ENCODE peak calls at places on chromosomes 12 and 14, in four cellular contexts. M is HepG2, V is H1, H is GM12878. G is an unnamed sample.

GRCh38 chr12:62466018-62466595 is 519 bp upstream of the MON2 start:
- DNase-seq in V (no peak), H (no peak), M (peak; percentile 6), G (no peak)

GRCh38 chr12:96751626-96752025 is 155.4 kb upstream of the NEDD1 start:
- DNase-seq in V (no peak), M (no peak), H (no peak), G (no peak)

GRCh38 chr12:92654929-92655328 is 47.9 kb upstream of the PLEKHG7 start:
- DNase-seq in V (no peak), M (no peak), H (no peak), G (no peak)

GRCh38 chr14:32630701-32631100 is 301.6 kb downstream of the AKAP6 start:
- DNase-seq in V (no peak), H (no peak), M (no peak), G (no peak)

GRCh38 chr12:20220339-20220738 is 148.0 kb upstream of the PDE3A start:
- DNase-seq in M (no peak), V (no peak), H (peak; percentile 5), G (peak; percentile 72)

GRCh38 chr12:26919216-26919555 is 18.6 kb downstream of the INTS13 start:
- DNase-seq in M (no peak), V (no peak), H (no peak), G (no peak)

GRCh38 chr12:110176745-110177144 is 52.6 kb downstream of the IFT81 start:
- DNase-seq in H (no peak), V (no peak), M (no peak), G (no peak)

GRCh38 chr12:28240853-28241252 is 50.6 kb downstream of the CCDC91 start:
- DNase-seq in M (no peak), V (no peak), H (no peak), G (no peak)

GRCh38 chr12:62776997-62777396 is 158.0 kb downstream of the PPM1H start:
- DNase-seq in V (no peak), M (no peak), H (no peak), G (no peak)

GRCh38 chr12:75977952-75978671 is 53.5 kb downstream of the PHLDA1 start:
- DNase-seq in H (peak; percentile 94), M (peak; percentile 100), V (peak; percentile 43), G (no peak)

GRCh38 chr14:60506462-60506984 is 2.4 kb upstream of the SIX6 start:
- DNase-seq in H (no peak), V (no peak), M (no peak), G (no peak)
- TF ChIP-seq SUZ12 in H (no peak), V (no peak), M (no peak), G (no peak)

DNA sequence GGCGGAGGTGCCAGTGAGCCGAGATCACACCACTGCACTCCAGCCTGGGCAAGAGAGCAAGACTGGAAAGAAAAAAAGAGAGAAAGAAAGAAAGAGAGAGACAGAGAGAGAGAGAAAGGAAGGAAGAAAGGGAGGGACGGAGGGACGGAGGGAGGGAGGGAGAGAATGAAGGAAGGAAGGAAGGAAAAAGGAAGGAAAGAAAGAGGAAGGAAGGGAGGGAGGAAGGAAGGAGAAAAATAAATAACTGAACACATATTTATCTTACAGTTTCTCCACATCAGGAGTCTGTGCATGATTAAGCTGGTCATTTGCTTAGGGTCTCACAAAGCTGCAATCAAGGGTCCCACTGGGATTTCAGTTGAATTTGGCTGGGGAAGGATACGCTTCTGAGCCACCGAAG is 37.5 kb upstream of the ANKRD9 start:
- DNase-seq in V (no peak), M (no peak), H (no peak), G (no peak)
- H3K9ac ChIP-seq in V (no peak overlapping the region), M (peak overlapping the region; percentile 1), H (no peak overlapping the region), G (no peak overlapping the region)

GRCh38 chr12:11998944-11999315 is 71.8 kb upstream of the BCL2L14 start:
- DNase-seq in H (no peak), V (no peak), M (no peak), G (no peak)
- H3K27me3 ChIP-seq in H (no peaks in the 10 kb centered on the region), V (no peaks in the 10 kb centered on the region), M (peaks cover 18% of the 10 kb centered on the region), G (no peaks in the 10 kb centered on the region)

DNA sequence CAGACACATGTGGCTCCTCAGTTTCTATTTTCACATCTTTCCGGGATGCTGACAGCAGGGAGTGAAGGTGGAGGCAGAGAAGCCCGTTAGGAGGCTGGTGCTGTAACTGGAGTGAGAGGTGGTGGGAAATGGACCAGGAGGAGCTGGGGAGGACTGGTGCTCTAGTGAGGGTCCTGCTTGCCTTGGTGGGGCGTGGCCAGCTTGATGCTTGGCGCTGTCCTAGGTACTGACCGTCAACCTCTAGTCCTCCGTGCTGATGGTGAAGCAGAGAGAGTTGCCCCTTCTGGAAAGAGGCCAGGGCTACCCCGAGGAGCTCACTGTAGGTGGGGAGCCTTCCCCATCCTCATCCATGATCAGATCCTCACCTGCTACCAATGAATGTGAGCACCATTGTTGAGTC is 1.4 kb downstream of the TRMT61A start:
- DNase-seq in H (no peak), M (no peak), V (no peak), G (no peak)
- TF ChIP-seq SUZ12 in H (no peak), M (no peak), V (no peak), G (no peak)

GRCh38 chr14:104138891-104139459 is 588 bp downstream of the KIF26A start:
- DNase-seq in H (no peak), V (no peak), M (no peak), G (no peak)

GRCh38 chr14:104136472-104137296 is 1.7 kb upstream of the KIF26A start:
- DNase-seq in H (no peak), M (no peak), V (no peak), G (no peak)

GRCh38 chr14:104135904-104136471 is 2.4 kb upstream of the KIF26A start:
- DNase-seq in V (no peak), M (no peak), H (no peak), G (no peak)

GRCh38 chr14:104138098-104138890 is at the start of gene KIF26A:
- DNase-seq in M (no peak), H (no peak), V (no peak), G (peak; percentile 39)

GRCh38 chr14:104137297-104138097 is 890 bp upstream of the KIF26A start:
- DNase-seq in V (no peak), H (no peak), M (peak; percentile 10), G (peak; percentile 47)
- H3K9ac ChIP-seq in V (no peak overlapping the region), H (no peak overlapping the region), M (no peak overlapping the region), G (peak overlapping the region; percentile 72)

GRCh38 chr12:117064596-117064995 is 34.6 kb downstream of the TESC start:
- DNase-seq in H (no peak), V (no peak), M (no peak), G (no peak)
- H3K27me3 ChIP-seq in H (no peaks in the 10 kb centered on the region), V (no peaks in the 10 kb centered on the region), M (no peaks in the 10 kb centered on the region), G (no peaks in the 10 kb centered on the region)

GRCh38 chr14:69880051-69880487 is 853 bp downstream of the SMOC1 start:
- DNase-seq in M (peak; percentile 46), V (no peak), H (no peak), G (no peak)
- TF ChIP-seq SUZ12 in M (no peak), V (no peak), H (no peak), G (no peak)

GRCh38 chr12:49511410-49511809 is 27.4 kb upstream of the KCNH3 start:
- DNase-seq in M (peak; percentile 66), H (no peak), V (no peak), G (no peak)

GRCh38 chr12:49507139-49507538 is 31.7 kb upstream of the KCNH3 start:
- DNase-seq in V (no peak), M (no peak), H (no peak), G (no peak)

GRCh38 chr12:49515266-49515665 is 23.6 kb upstream of the KCNH3 start:
- DNase-seq in V (no peak), H (no peak), M (no peak), G (no peak)

DNA sequence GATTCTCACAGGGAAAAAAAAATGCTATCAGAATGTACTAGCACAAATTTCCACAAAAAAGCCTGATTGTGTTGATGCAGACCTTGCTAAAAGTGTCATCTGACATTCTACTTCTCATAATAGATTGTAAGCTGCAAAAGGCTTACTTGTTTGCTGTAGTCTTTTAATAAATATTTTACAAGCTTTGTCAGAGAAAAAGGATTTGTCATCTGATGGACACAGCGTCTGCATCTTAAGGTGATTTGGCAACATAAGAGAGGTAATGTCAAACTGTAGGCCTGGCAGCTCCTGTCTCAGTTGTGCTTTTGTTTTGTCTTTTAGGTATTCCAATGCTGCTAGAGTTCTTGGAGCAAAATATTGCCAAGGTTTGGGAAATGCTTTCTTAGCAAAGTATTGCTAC is 26.3 kb upstream of the KCNH3 start:
- DNase-seq in H (no peak), V (no peak), M (no peak), G (no peak)
- H3K9ac ChIP-seq in H (no peak overlapping the region), V (no peak overlapping the region), M (no peak overlapping the region), G (no peak overlapping the region)

GRCh38 chr12:3558255-3558654 is 67.3 kb downstream of the PRMT8 start:
- DNase-seq in V (no peak), H (no peak), M (no peak), G (no peak)
- H3K27me3 ChIP-seq in V (no peaks in the 10 kb centered on the region), H (no peaks in the 10 kb centered on the region), M (peaks cover 31% of the 10 kb centered on the region), G (peaks cover 3% of the 10 kb centered on the region)